ENCODE peak calls at places on chromosomes 13 and 19, in nine cellular contexts. M is thoracic aorta; O is stimulated activated CD4-positive, alpha-beta T cell treated with anti-CD3 and anti-CD28 coated beads, Interleukin-4, amount 100 ng/mL, for 1 hour; Q is HCT116; L is amniotic stem cell; I is iris pigment epithelial cell; E is stimulated activated naive CD8-positive, alpha-beta T cell treated with anti-CD3 and anti-CD28 coated beads, Interleukin-15, Interleukin-2, amounts not matched to agents 100 U/mL and 50 U/mL, for 24 hours; U is NCI-H1105 treated with DMSO at 0.1 percent for 48 hours; A is PC-3. P is an unnamed sample.

GRCh38 chr19:41531438-41532311 is 44.3 kb upstream of the CEACAM21 start:
- DNase-seq in M (peak), O (peak), Q (no peak), L (no peak), I (peak), E (peak), U (no peak), A (no peak), P (peak)

GRCh38 chr13:84237181-84237580 is 354.9 kb upstream of the SLITRK1 start:
- DNase-seq in M (no peak), O (no peak), Q (no peak), L (no peak), I (no peak), E (no peak), U (no peak), A (no peak), P (no peak)

GRCh38 chr19:45172611-45173208 is 5.3 kb downstream of the TRAPPC6A start:
- DNase-seq in M (no peak), O (no peak), Q (no peak), L (no peak), I (no peak), E (no peak), U (no peak), A (no peak), P (no peak)

GRCh38 chr19:45153339-45154063 is 7.3 kb downstream of the NKPD1 start:
- DNase-seq in M (no peak), O (peak), Q (no peak), L (no peak), I (peak), E (peak), U (peak), A (no peak), P (peak)

GRCh38 chr13:44249439-44249838 is 124.2 kb upstream of the SERP2 start:
- DNase-seq in M (no peak), O (no peak), Q (no peak), L (no peak), I (peak), E (no peak), U (no peak), A (peak), P (no peak)

GRCh38 chr13:46170268-46170667 is 11.7 kb downstream of the LCP1 start:
- DNase-seq in M (no peak), O (no peak), Q (no peak), L (no peak), I (no peak), E (no peak), U (no peak), A (no peak), P (no peak)

GRCh38 chr13:59368652-59369051 is 795.1 kb downstream of the DIAPH3 start:
- DNase-seq in M (no peak), O (no peak), Q (no peak), L (no peak), I (no peak), E (no peak), U (no peak), A (no peak), P (no peak)

GRCh38 chr13:100588350-100589177 is at the start of gene GGACT:
- DNase-seq in M (peak), O (peak), Q (peak), L (peak), I (peak), E (peak), U (no peak), A (peak), P (peak)

GRCh38 chr19:40663712-40664692 is 26.4 kb downstream of the NUMBL start:
- DNase-seq in M (no peak), O (no peak), Q (no peak), L (no peak), I (peak), E (peak), U (no peak), A (peak), P (no peak)

GRCh38 chr13:95176611-95177259 is 124.5 kb downstream of the ABCC4 start:
- DNase-seq in M (no peak), O (no peak), Q (no peak), L (no peak), I (peak), E (no peak), U (no peak), A (no peak), P (no peak)

GRCh38 chr13:37869506-37869755 is 141 bp downstream of the TRPC4 start:
- DNase-seq in M (no peak), O (no peak), Q (no peak), L (no peak), I (no peak), E (no peak), U (no peak), A (no peak), P (no peak)

GRCh38 chr13:110305949-110306339 is 1.0 kb downstream of the COL4A1 start:
- DNase-seq in M (no peak), O (no peak), Q (no peak), L (no peak), I (no peak), E (no peak), U (no peak), A (peak), P (no peak)

GRCh38 chr19:45821103-45821521 is 6.0 kb upstream of the RSPH6A start:
- DNase-seq in M (no peak), O (no peak), Q (no peak), L (no peak), I (no peak), E (no peak), U (no peak), A (no peak), P (no peak)

GRCh38 chr13:102295316-102296048 is 106.4 kb downstream of the FGF14 start:
- DNase-seq in M (no peak), O (no peak), Q (no peak), L (no peak), I (peak), E (no peak), U (no peak), A (no peak), P (no peak)